ENCODE peak calls at places on chromosomes 3 and 15, in five cellular contexts. J is AG04450, N is uterus, L is endodermal cell, A is SK-N-SH. U is an unnamed sample.

GRCh38 chr15:80242132-80242769 is 9.8 kb downstream of the CTXND1 start:
- DNase-seq in J (no peak), N (no peak), L (peak), A (peak), U (no peak)

GRCh38 chr3:145219355-145220196 is 941.4 kb downstream of the PLOD2 start:
- DNase-seq in J (no peak), N (no peak), L (no peak), A (no peak), U (no peak)

GRCh38 chr15:68354923-68355322 is 77.0 kb downstream of the ITGA11 start:
- DNase-seq in J (peak), N (peak), L (peak), A (no peak), U (peak)

GRCh38 chr15:64148581-64148980 is 3.0 kb upstream of the SNX22 start:
- DNase-seq in J (no peak), N (no peak), L (no peak), A (no peak), U (no peak)

GRCh38 chr3:10480871-10481378 is 24.5 kb downstream of the ATP2B2 start:
- DNase-seq in J (no peak), N (no peak), L (no peak), A (no peak), U (no peak)

GRCh38 chr3:14836049-14836468 is 17.3 kb downstream of the FGD5 start:
- DNase-seq in J (no peak), N (peak), L (no peak), A (no peak), U (no peak)

GRCh38 chr3:75906555-75907112 is 121.3 kb upstream of the ZNF717 start:
- DNase-seq in J (peak), N (no peak), L (peak), A (peak), U (no peak)

GRCh38 chr15:77819271-77819806 is 186.6 kb upstream of the LINGO1 start:
- DNase-seq in J (no peak), N (no peak), L (peak), A (peak), U (no peak)

GRCh38 chr3:98540346-98540745 is 8.6 kb downstream of the GPR15 start:
- DNase-seq in J (no peak), N (no peak), L (no peak), A (no peak), U (no peak)

GRCh38 chr3:156135921-156136655 is 15.7 kb downstream of the KCNAB1 start:
- DNase-seq in J (no peak), N (no peak), L (no peak), A (no peak), U (no peak)

GRCh38 chr3:58422756-58423324 is 10.8 kb downstream of the PDHB start:
- DNase-seq in J (no peak), N (no peak), L (no peak), A (no peak), U (no peak)

GRCh38 chr3:156509209-156510174 is 45.4 kb downstream of the SSR3 start:
- DNase-seq in J (peak), N (no peak), L (no peak), A (peak), U (no peak)

GRCh38 chr3:130457681-130458080 is 59.3 kb upstream of the COL6A6 start:
- DNase-seq in J (no peak), N (no peak), L (no peak), A (peak), U (no peak)

GRCh38 chr3:195583831-195584542 is at the start of gene APOD:
- DNase-seq in J (no peak), N (peak), L (no peak), A (no peak), U (peak)

GRCh38 chr3:64178419-64178818 is 46.8 kb downstream of the PRICKLE2 start:
- DNase-seq in J (no peak), N (no peak), L (no peak), A (no peak), U (no peak)

GRCh38 chr3:162525052-162525451 is 1028.4 kb downstream of the OTOL1 start:
- DNase-seq in J (peak), N (no peak), L (no peak), A (no peak), U (peak)
- H3K4me3 ChIP-seq in J (no peak), N (no peak), L (no peak), A (no peak), U (no peak)

DNA sequence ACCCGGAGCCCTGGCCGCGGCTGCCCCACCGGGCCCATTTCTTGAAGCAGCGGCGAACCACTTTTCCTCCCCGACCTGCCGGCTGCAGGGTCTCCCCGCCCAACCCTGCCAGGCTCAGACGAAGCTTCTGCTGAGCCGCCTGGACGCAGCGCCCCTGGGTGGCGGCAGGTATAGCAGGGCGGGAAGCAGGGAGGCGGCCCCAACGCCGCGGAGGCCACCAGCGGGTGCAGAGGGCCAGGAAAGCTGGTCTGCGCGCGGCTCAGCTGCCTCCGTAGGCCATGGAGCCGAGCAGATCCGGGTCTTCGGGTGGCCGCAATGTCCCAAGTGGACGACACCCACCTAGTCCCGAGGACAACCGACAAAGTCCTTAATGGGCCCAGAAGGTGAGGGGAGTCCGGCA is 21.9 kb upstream of the SRPRB start:
- DNase-seq in J (no peak), N (no peak), L (peak), A (no peak), U (no peak)
- H3K4me3 ChIP-seq in J (no peak), N (no peak), L (no peak), A (no peak), U (no peak)

GRCh38 chr3:46934067-46934466 is 42.5 kb downstream of the CCDC12 start:
- DNase-seq in J (no peak), N (no peak), L (no peak), A (peak), U (no peak)
- H3K4me3 ChIP-seq in J (no peak), N (no peak), L (no peak), A (no peak), U (no peak)

DNA sequence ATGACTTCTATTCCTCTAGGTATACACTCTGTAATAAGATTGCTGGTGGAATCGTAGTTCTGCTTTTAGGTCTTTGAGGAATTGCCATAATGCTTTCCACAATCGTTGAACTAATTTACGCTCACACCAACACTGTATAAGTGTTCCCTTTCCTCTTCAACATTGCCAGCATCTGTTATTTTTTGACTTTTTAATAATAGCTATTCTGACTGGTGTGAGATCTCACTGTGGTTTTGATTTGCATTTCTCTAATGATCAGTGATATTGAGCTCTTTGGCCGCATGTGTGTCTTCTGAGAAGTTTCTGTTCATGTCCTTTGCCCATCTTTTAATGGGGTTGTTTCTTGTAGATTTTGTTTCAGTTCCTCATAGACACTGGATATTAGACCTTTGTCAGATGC is 12.8 kb downstream of the NXPE3 start:
- DNase-seq in J (no peak), N (no peak), L (no peak), A (no peak), U (no peak)
- H3K4me3 ChIP-seq in J (no peak), N (no peak), L (no peak), A (no peak), U (no peak)

DNA sequence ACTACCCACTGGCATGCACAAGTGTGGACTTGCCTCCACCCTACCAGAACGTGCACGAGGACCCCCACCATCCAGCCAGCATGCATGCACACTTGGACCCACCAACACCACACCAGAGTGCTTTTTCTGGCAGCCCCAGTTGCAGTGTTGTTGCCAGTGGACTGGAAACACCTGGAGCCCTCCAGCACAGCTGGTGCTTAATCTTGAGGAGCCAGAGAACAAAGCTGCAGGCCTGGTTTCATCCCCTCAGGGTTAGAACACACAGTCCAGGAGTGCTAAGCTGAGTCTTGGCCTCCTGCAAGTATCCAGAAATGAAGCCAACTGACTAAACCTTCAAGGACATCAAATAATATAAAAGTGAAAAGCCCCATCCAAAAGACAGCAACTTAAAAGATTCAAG is 888.0 kb downstream of the NTRK3 start:
- DNase-seq in J (no peak), N (no peak), L (peak), A (no peak), U (no peak)
- H3K4me3 ChIP-seq in J (no peak), N (no peak), L (no peak), A (no peak), U (no peak)

GRCh38 chr15:44734839-44735481 is 1.4 kb upstream of the TRIM69 start:
- DNase-seq in J (no peak), N (no peak), L (no peak), A (no peak), U (no peak)
- H3K4me3 ChIP-seq in J (no peak), N (no peak), L (no peak), A (no peak), U (no peak)

GRCh38 chr3:71227344-71227743 is 356.2 kb downstream of the FOXP1 start:
- DNase-seq in J (no peak), N (no peak), L (no peak), A (no peak), U (no peak)

GRCh38 chr3:71225285-71225684 is 358.2 kb downstream of the FOXP1 start:
- DNase-seq in J (no peak), N (no peak), L (no peak), A (no peak), U (no peak)

GRCh38 chr3:71228156-71228885 is 355.2 kb downstream of the FOXP1 start:
- DNase-seq in J (no peak), N (no peak), L (no peak), A (no peak), U (no peak)

GRCh38 chr3:71226565-71227281 is 356.8 kb downstream of the FOXP1 start:
- DNase-seq in J (no peak), N (no peak), L (no peak), A (no peak), U (no peak)

GRCh38 chr3:71225951-71226564 is 357.5 kb downstream of the FOXP1 start:
- DNase-seq in J (no peak), N (no peak), L (no peak), A (no peak), U (no peak)
- H3K4me3 ChIP-seq in J (peak), N (no peak), L (no peak), A (no peak), U (no peak)

GRCh38 chr3:107239703-107240102 is 137.5 kb upstream of the CCDC54 start:
- DNase-seq in J (no peak), N (no peak), L (no peak), A (no peak), U (no peak)
- H3K4me3 ChIP-seq in J (peak), N (peak), L (peak), A (peak), U (peak)